ENCODE peak calls at places on chromosomes 3 and 15, in seven cellular contexts. Q is IMR-90, K is neuronal stem cell, Z is H9, P is H1, U is trophoblast cell, T is mesenchymal stem cell. H is an unnamed sample.

GRCh38 chr15:40002295-40002694 is 36.7 kb downstream of the SRP14 start:
- DNase-seq in T (no peak), P (no peak), Z (no peak), K (no peak), Q (peak), U (no peak), H (peak)

GRCh38 chr3:38842266-38842965 is 26.4 kb upstream of the SCN10A start:
- DNase-seq in K (no peak), Q (no peak), P (no peak), T (no peak), Z (no peak), U (no peak), H (peak)

GRCh38 chr3:196144383-196145105 is 62.7 kb upstream of the TFRC start:
- DNase-seq in U (peak), T (peak), K (no peak), Z (no peak), Q (peak), P (no peak), H (no peak)

GRCh38 chr15:99454107-99454809 is 111.5 kb upstream of the MEF2A start:
- DNase-seq in P (no peak), K (no peak), T (no peak), U (no peak), Q (no peak), Z (no peak), H (no peak)

GRCh38 chr3:82044918-82045715 is 283.7 kb upstream of the GBE1 start:
- DNase-seq in K (no peak), T (no peak), U (no peak), Q (no peak), P (no peak), Z (no peak), H (no peak)

GRCh38 chr15:41894791-41895463 is 1.1 kb upstream of the SPTBN5 start:
- DNase-seq in Q (peak), P (no peak), K (no peak), Z (peak), U (no peak), T (peak), H (peak)

GRCh38 chr3:107841864-107842263 is 249.0 kb downstream of the CD47 start:
- DNase-seq in T (no peak), U (peak), P (no peak), Q (no peak), Z (no peak), K (no peak), H (no peak)

GRCh38 chr3:13111173-13111873 is 38.1 kb upstream of the IQSEC1 start:
- DNase-seq in K (no peak), T (no peak), Q (no peak), P (no peak), Z (no peak), U (no peak), H (no peak)

GRCh38 chr15:33201376-33202189 is 7.1 kb upstream of the FMN1 start:
- DNase-seq in Z (peak), T (peak), Q (peak), P (peak), U (peak), K (peak), H (peak)

GRCh38 chr3:153595186-153595815 is 433.3 kb downstream of the RAP2B start:
- DNase-seq in U (no peak), P (no peak), T (peak), Z (no peak), Q (peak), K (peak), H (peak)

GRCh38 chr3:18351823-18352744 is 73.1 kb downstream of the SATB1 start:
- DNase-seq in K (no peak), Q (no peak), T (no peak), Z (no peak), P (no peak), U (no peak), H (no peak)

GRCh38 chr15:24878153-24878552 is 76.6 kb upstream of the SNRPN start:
- DNase-seq in Q (peak), Z (no peak), K (no peak), U (no peak), P (no peak), T (no peak), H (no peak)

GRCh38 chr3:45969953-45970352 is 25.7 kb downstream of the FYCO1 start:
- DNase-seq in Q (no peak), T (no peak), U (no peak), Z (no peak), P (no peak), K (no peak), H (no peak)

GRCh38 chr15:84703808-84704207 is 12.1 kb downstream of the SEC11A start:
- DNase-seq in Z (no peak), Q (no peak), K (no peak), U (no peak), T (no peak), P (no peak), H (no peak)

GRCh38 chr15:35349916-35350315 is 196.0 kb downstream of the DPH6 start:
- DNase-seq in Q (no peak), K (no peak), Z (no peak), T (no peak), U (no peak), P (no peak), H (no peak)

GRCh38 chr3:37138816-37139215 is 35.6 kb downstream of the LRRFIP2 start:
- DNase-seq in P (no peak), U (no peak), Z (no peak), T (no peak), K (no peak), Q (peak), H (no peak)

GRCh38 chr15:79682285-79682684 is 214.5 kb downstream of the MTHFS start:
- DNase-seq in Q (peak), U (no peak), K (no peak), Z (no peak), T (peak), P (no peak), H (no peak)

GRCh38 chr3:177452487-177452886 is 255.2 kb upstream of the TBL1XR1 start:
- DNase-seq in T (peak), U (peak), K (no peak), P (no peak), Q (peak), Z (no peak), H (no peak)

GRCh38 chr3:143510601-143511000 is 337.7 kb downstream of the SLC9A9 start:
- DNase-seq in P (no peak), U (no peak), Z (no peak), Q (no peak), T (peak), K (no peak), H (no peak)

GRCh38 chr3:31709005-31709404 is 176.3 kb downstream of the STT3B start:
- DNase-seq in K (no peak), P (no peak), U (no peak), Q (peak), T (no peak), Z (no peak), H (no peak)
- H2BK120ac ChIP-seq in K (no peak), P (no peak), U (no peak), Q (no peak), T (no peak), Z (no peak), H (no peak)

DNA sequence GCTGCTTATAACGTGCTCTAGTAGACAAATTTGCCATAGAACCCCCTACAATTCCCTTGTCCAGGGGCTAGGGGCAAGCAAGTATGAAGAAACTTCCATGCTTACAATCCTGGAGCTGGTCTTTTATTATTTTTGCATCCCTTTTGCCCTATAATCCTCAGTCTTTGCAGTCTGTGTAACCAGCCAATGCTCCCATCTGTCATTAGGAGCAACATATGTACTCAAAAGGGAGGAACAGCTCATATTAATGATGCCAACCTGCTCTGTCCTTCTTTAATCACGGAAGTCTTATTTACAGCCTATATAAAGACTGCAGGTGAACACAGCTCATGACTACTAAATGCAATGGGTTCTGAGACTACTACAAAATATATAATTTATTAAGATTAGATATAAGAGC is 263.3 kb downstream of the ZIC1 start:
- DNase-seq in Z (no peak), U (no peak), Q (no peak), P (no peak), T (no peak), K (no peak), H (no peak)
- H2BK120ac ChIP-seq in Z (no peak), U (no peak), Q (no peak), P (no peak), T (no peak), K (no peak), H (no peak)

GRCh38 chr3:60552581-60552980 is 698.7 kb downstream of the FHIT start:
- DNase-seq in P (no peak), T (no peak), U (no peak), Q (peak), K (no peak), Z (no peak), H (no peak)

GRCh38 chr3:60555704-60556340 is 695.4 kb downstream of the FHIT start:
- DNase-seq in T (peak), P (peak), Q (peak), U (no peak), K (peak), Z (peak), H (peak)

GRCh38 chr3:60551455-60552209 is 699.6 kb downstream of the FHIT start:
- DNase-seq in Z (no peak), T (no peak), K (no peak), Q (no peak), P (no peak), U (no peak), H (no peak)

GRCh38 chr3:60557122-60557521 is 694.1 kb downstream of the FHIT start:
- DNase-seq in K (no peak), Z (no peak), U (no peak), T (no peak), P (no peak), Q (no peak), H (no peak)

GRCh38 chr3:60553144-60553543 is 698.1 kb downstream of the FHIT start:
- DNase-seq in K (no peak), T (no peak), Q (no peak), P (no peak), U (no peak), Z (no peak), H (no peak)
- H2BK120ac ChIP-seq in K (no peak), T (no peak), Q (no peak), P (no peak), U (no peak), Z (no peak), H (no peak)

GRCh38 chr3:156918746-156919145 is 92.6 kb downstream of the LEKR1 start:
- DNase-seq in U (no peak), T (no peak), P (no peak), K (no peak), Z (no peak), Q (no peak), H (no peak)
- H2BK120ac ChIP-seq in U (no peak), T (no peak), P (no peak), K (no peak), Z (no peak), Q (no peak), H (no peak)

DNA sequence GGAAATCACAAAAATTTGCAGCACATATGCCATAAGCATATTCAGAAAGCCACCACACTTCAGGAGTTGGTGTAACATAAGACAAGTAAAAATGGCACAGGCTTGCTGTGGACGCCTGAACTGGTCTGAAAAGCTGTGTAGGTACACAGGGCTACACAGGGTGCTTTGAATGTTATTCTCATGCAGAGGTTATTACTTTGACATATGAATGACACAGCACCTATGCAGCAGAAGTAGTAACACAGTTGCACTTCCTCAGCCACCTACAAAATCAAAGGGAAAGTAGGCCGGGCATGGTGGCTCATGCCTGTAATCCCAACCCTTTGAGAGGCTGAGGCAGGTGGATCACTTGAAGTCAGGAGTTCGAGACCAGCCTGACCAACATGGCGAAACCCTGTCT is 54.5 kb downstream of the OSBPL10 start:
- DNase-seq in Z (no peak), Q (no peak), P (no peak), U (no peak), K (no peak), T (no peak), H (no peak)
- H2BK120ac ChIP-seq in Z (no peak), Q (no peak), P (no peak), U (no peak), K (no peak), T (no peak), H (no peak)